ENCODE peak calls at places on chromosomes 4 and X, in five cellular contexts. T is SK-N-SH, V is K562, D is HepG2, G is GM12878. L is an unnamed sample.
A peak's percentile ranks its signal among the peaks of the same experiment; 100 is the strongest.

GRCh38 chr4:38130884-38131283 is 170.7 kb downstream of the PTTG2 start:
- DNase-seq in T (no peak), D (no peak), G (no peak), V (no peak), L (no peak)

GRCh38 chr4:121316091-121316490 is 64.7 kb downstream of the QRFPR start:
- DNase-seq in D (no peak), V (no peak), T (no peak), G (no peak), L (no peak)

GRCh38 chrX:141903400-141904155 is at the start of gene MAGEC1:
- DNase-seq in T (peak; percentile 12), V (peak; percentile 79), D (no peak), G (no peak), L (no peak)

GRCh38 chrX:71140440-71140839 is 4.2 kb upstream of the NLGN3 start:
- DNase-seq in T (no peak), D (no peak), V (peak; percentile 52), G (no peak), L (no peak)

GRCh38 chr4:95213361-95213760 is 335.4 kb downstream of the UNC5C start:
- DNase-seq in G (no peak), T (no peak), D (no peak), V (no peak), L (no peak)

GRCh38 chr4:69617083-69617694 is 22.3 kb downstream of the UGT2A2 start:
- DNase-seq in D (peak; percentile 40), T (no peak), V (peak; percentile 1), G (no peak), L (peak; percentile 15)

GRCh38 chr4:113784497-113785254 is 23.1 kb upstream of the CAMK2D start:
- DNase-seq in D (peak; percentile 83), G (no peak), T (no peak), V (no peak), L (no peak)

GRCh38 chrX:137428251-137428661 is 137.7 kb upstream of the ZIC3 start:
- DNase-seq in G (no peak), T (no peak), D (no peak), V (no peak), L (no peak)

GRCh38 chrX:23944234-23944633 is 36.4 kb downstream of the CXorf58 start:
- DNase-seq in G (no peak), V (no peak), D (no peak), T (no peak), L (no peak)

GRCh38 chrX:16476009-16476408 is 173.9 kb upstream of the S100G start:
- DNase-seq in D (no peak), G (no peak), V (no peak), T (no peak), L (no peak)

GRCh38 chr4:140238353-140239041 is 84.5 kb upstream of the MAML3 start:
- DNase-seq in G (no peak), T (peak; percentile 82), V (peak; percentile 12), D (no peak), L (no peak)

GRCh38 chr4:156705291-156705690 is 266.3 kb downstream of the PDGFC start:
- DNase-seq in D (no peak), G (no peak), T (no peak), V (no peak), L (no peak)

GRCh38 chrX:129875669-129876068 is 30.3 kb upstream of the UTP14A start:
- DNase-seq in V (no peak), T (no peak), D (no peak), G (no peak), L (no peak)

GRCh38 chr4:610411-611261 is 14.7 kb upstream of the PDE6B start:
- DNase-seq in V (no peak), D (no peak), T (no peak), G (no peak), L (no peak)

GRCh38 chr4:68218044-68218443 is 27.4 kb downstream of the TMPRSS11B start:
- DNase-seq in G (no peak), D (no peak), V (no peak), T (no peak), L (no peak)

DNA sequence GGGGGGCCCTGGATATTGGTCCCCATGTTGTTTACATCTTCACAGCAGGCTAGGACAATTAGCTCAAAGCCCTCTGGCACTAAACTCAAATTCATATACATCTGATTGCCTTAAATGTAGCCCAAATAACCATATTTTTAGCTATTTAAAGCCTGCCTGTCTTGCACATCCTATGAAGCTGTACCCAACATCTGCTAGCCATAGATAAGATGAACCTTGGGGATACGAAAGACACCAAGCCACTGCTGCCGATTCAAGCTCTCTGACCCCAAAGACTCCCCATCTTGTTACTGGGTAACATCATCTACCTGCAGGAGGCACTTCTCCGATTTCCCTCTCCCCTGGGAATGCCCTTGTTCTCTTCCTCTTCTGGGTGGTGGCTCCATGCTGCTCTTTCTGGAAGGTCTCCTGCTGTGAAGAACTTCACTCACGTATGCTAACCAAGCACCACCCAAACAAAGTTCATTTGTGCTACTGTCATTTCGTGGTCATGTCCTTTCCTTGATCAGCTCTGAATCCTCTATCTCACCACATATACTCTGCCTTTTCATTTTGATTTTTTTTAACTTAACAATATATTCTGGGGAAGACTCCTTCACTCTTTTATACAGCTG is 107.7 kb upstream of the ATXN3L start:
- DNase-seq in T (no peak), G (no peak), V (peak; percentile 30), D (no peak), L (no peak)
- TF ChIP-seq FOXM1 in T (no peak), G (no peak), V (no peak), D (no peak), L (no peak)

GRCh38 chr4:99712099-99712498 is 54.5 kb upstream of the C4orf54 start:
- DNase-seq in T (no peak), D (no peak), G (no peak), V (no peak), L (no peak)

GRCh38 chr4:99710681-99711345 is 53.2 kb upstream of the C4orf54 start:
- DNase-seq in T (no peak), G (no peak), D (no peak), V (no peak), L (no peak)

GRCh38 chr4:99710020-99710419 is 52.4 kb upstream of the C4orf54 start:
- DNase-seq in G (no peak), V (no peak), D (no peak), T (no peak), L (no peak)

GRCh38 chr4:99712530-99712929 is 54.9 kb upstream of the C4orf54 start:
- DNase-seq in D (no peak), V (no peak), G (no peak), T (no peak), L (no peak)

GRCh38 chr4:99711657-99712056 is 54.0 kb upstream of the C4orf54 start:
- DNase-seq in V (no peak), T (no peak), G (no peak), D (no peak), L (no peak)
- TF ChIP-seq FOXM1 in V (no peak), T (no peak), G (no peak), D (no peak), L (no peak)

DNA sequence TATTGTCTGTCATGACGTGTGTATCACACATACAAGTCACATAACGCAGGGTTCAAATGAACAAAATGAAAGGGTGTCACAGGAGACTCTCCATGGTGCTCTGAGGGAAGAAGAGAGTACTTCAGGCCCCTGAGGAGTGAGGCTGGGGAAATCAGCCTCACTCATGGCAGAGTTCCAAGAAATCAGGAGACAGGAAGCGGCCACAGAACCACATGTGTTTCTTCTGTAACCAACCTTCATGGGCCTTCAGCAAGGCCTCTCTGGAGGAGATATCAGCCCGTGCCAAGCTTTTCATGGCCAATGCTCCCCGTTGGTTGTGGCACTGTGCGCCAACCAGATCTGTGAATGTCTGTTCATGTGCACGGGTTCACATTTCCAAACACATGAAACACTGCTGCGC is 76.0 kb downstream of the NAT8L start:
- DNase-seq in V (peak; percentile 27), G (no peak), T (peak; percentile 49), D (no peak), L (no peak)
- TF ChIP-seq FOXM1 in V (no peak), G (no peak), T (no peak), D (no peak), L (no peak)

DNA sequence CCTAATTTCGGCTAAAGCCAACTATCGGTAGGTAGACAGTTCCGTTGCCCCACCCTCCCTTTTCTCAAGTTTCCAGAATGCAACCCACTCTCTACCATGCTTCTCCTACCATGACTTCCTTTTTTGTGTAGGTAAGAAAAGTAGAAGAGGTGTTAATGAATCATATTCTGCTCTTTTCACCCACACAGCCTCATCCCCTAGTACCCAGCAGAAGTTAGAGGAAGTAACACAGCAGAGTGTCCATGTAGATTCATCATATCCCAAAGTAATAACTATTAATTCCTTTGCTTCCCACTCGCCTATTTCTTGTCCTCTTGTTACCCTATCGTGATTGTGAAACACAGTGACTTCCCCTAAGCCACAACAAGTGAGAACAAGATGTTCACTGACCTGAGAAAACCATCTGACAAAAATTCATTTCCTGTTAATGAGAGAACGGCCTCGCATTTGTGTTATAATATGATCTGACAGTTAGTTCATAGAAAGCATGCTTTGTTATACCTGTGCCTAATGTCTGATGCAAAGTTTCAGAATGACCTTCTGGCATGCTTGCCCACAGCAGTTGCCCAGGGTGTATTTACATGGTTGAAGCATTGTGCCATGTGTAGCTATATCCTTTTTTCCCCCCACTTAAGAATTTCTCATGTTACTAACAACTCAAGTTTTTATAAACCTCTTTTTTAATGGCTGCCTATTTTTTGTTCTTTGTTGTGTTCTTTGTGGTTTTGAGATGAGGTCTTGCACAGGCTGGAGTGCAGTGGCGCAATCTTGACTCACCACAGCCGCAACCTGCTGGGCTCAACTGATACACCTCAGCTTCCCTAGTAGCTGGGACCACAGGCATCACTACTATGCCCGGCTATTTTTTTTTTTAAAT is 185.6 kb downstream of the RAP1GDS1 start:
- DNase-seq in V (peak; percentile 18), D (no peak), G (peak; percentile 61), T (no peak), L (no peak)
- TF ChIP-seq FOXM1 in V (no peak), D (no peak), G (peak; percentile 21), T (no peak), L (no peak)

GRCh38 chr4:60500860-60501259 is 699.3 kb upstream of the ADGRL3 start:
- DNase-seq in V (no peak), T (no peak), D (no peak), G (no peak), L (no peak)
- TF ChIP-seq FOXM1 in V (no peak), T (no peak), D (no peak), G (no peak), L (no peak)

GRCh38 chr4:186132577-186133277 is 28.2 kb downstream of the FAM149A start:
- DNase-seq in G (no peak), V (peak; percentile 13), D (no peak), T (no peak), L (peak; percentile 18)
- TF ChIP-seq FOXM1 in G (no peak), V (no peak), D (no peak), T (no peak), L (no peak)

GRCh38 chr4:2411786-2412510 is 6.5 kb downstream of the ZFYVE28 start:
- DNase-seq in D (no peak), V (no peak), T (no peak), G (peak; percentile 52), L (no peak)
- TF ChIP-seq FOXM1 in D (no peak), V (no peak), T (no peak), G (no peak), L (no peak)

DNA sequence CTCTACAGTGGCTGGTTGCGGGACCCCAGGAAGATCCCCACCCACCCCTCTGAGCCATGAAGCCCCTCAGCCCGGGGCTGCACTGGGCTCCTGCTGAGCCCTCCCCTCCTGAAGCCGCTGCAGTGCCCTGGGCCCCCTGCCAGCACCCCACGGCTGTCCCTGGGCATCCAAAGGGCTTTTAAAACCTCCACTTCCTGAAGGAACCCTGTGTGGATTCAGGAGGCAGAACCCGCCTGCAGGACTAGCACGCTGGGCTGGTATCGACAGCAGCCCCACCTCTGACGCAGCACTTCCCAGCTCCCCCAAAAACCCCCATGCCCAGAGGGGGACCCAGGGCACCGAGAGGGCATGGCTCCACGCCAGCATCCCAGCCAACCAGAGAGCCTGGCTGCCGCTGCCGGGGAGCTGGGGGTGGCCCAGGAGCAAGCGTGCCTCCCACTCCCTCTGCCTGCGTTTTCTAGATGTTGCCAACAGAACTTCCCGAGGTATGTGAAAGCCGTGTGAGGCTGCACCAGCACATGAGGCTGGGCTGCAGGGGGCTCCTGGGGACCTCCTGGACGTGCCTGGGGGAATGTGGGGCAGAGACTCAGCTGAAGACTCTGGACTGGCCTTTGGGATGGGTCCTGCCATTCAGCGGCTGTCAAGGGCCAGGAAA is 6.3 kb downstream of the MXD4 start:
- DNase-seq in T (peak; percentile 53), G (no peak), D (no peak), V (no peak), L (no peak)
- TF ChIP-seq FOXM1 in T (no peak), G (no peak), D (no peak), V (no peak), L (no peak)